ENCODE peak calls at places on chromosome 18, in nine cellular contexts. One of them, this sample, is unnamed.

GRCh38 chr18:49618741-49619392 is 57.0 kb downstream of the LIPG start:
- DNase-seq in left ventricle myocardium superior: no peak
- DNase-seq in MM.1S: no peak
- DNase-seq in ovary: no peak
- DNase-seq in T1000: no peak
- DNase-seq in PC-3: no peak
- DNase-seq in CD4-positive, alpha-beta T cell: no peak
- DNase-seq in endothelial cell: no peak
- DNase-seq in NCI-H1436: no peak
- DNase-seq in this sample: no peak

GRCh38 chr18:70907673-70908072 is 618.8 kb downstream of the SOCS6 start:
- DNase-seq in MM.1S: peak; percentile 64
- DNase-seq in ovary: no peak
- DNase-seq in CD4-positive, alpha-beta T cell: no peak
- DNase-seq in NCI-H1436: peak; percentile 40
- DNase-seq in left ventricle myocardium superior: no peak
- DNase-seq in endothelial cell: no peak
- DNase-seq in T1000: no peak
- DNase-seq in PC-3: peak; percentile 20
- DNase-seq in this sample: peak; percentile 42

GRCh38 chr18:2425426-2426317 is 145.6 kb downstream of the METTL4 start:
- DNase-seq in left ventricle myocardium superior: no peak
- DNase-seq in ovary: no peak
- DNase-seq in endothelial cell: no peak
- DNase-seq in PC-3: peak; percentile 9
- DNase-seq in T1000: no peak
- DNase-seq in MM.1S: no peak
- DNase-seq in CD4-positive, alpha-beta T cell: no peak
- DNase-seq in NCI-H1436: no peak
- DNase-seq in this sample: no peak

GRCh38 chr18:713135-713490 is 683 bp upstream of the ENOSF1 start:
- DNase-seq in left ventricle myocardium superior: no peak
- DNase-seq in MM.1S: no peak
- DNase-seq in NCI-H1436: no peak
- DNase-seq in ovary: peak; percentile 48
- DNase-seq in endothelial cell: peak; percentile 6
- DNase-seq in T1000: no peak
- DNase-seq in PC-3: no peak
- DNase-seq in CD4-positive, alpha-beta T cell: no peak
- DNase-seq in this sample: peak; percentile 42

GRCh38 chr18:4035521-4035920 is 419.6 kb downstream of the DLGAP1 start:
- DNase-seq in ovary: no peak
- DNase-seq in T1000: no peak
- DNase-seq in endothelial cell: no peak
- DNase-seq in MM.1S: no peak
- DNase-seq in NCI-H1436: peak; percentile 5
- DNase-seq in left ventricle myocardium superior: no peak
- DNase-seq in PC-3: no peak
- DNase-seq in CD4-positive, alpha-beta T cell: no peak
- DNase-seq in this sample: no peak

GRCh38 chr18:48947583-48947982 is 3.2 kb downstream of the SMAD7 start:
- DNase-seq in MM.1S: no peak
- DNase-seq in CD4-positive, alpha-beta T cell: no peak
- DNase-seq in T1000: no peak
- DNase-seq in left ventricle myocardium superior: peak; percentile 63
- DNase-seq in NCI-H1436: no peak
- DNase-seq in endothelial cell: no peak
- DNase-seq in PC-3: no peak
- DNase-seq in ovary: no peak
- DNase-seq in this sample: peak; percentile 22

GRCh38 chr18:3554811-3555427 is 104.9 kb downstream of the TGIF1 start:
- DNase-seq in left ventricle myocardium superior: no peak
- DNase-seq in PC-3: no peak
- DNase-seq in T1000: no peak
- DNase-seq in NCI-H1436: no peak
- DNase-seq in MM.1S: no peak
- DNase-seq in ovary: no peak
- DNase-seq in endothelial cell: no peak
- DNase-seq in CD4-positive, alpha-beta T cell: no peak
- DNase-seq in this sample: no peak

GRCh38 chr18:75256376-75256775 is 45.8 kb downstream of the TSHZ1 start:
- DNase-seq in NCI-H1436: no peak
- DNase-seq in endothelial cell: no peak
- DNase-seq in T1000: no peak
- DNase-seq in left ventricle myocardium superior: no peak
- DNase-seq in ovary: no peak
- DNase-seq in CD4-positive, alpha-beta T cell: no peak
- DNase-seq in MM.1S: no peak
- DNase-seq in PC-3: no peak
- DNase-seq in this sample: no peak

GRCh38 chr18:10234912-10235439 is 219.5 kb upstream of the APCDD1 start:
- DNase-seq in T1000: peak; percentile 15
- DNase-seq in MM.1S: no peak
- DNase-seq in CD4-positive, alpha-beta T cell: no peak
- DNase-seq in left ventricle myocardium superior: no peak
- DNase-seq in PC-3: no peak
- DNase-seq in endothelial cell: no peak
- DNase-seq in ovary: peak; percentile 51
- DNase-seq in NCI-H1436: no peak
- DNase-seq in this sample: no peak

This sample was measured in H9.